ENCODE peak calls at places on chromosomes 13 and 19, in six cellular contexts. R is upper lobe of right lung, W is cardiac fibroblast, F is HFF-Myc, D is astrocyte of the cerebellum, I is psoas muscle. A is an unnamed sample.
A peak's percentile ranks its signal among the peaks of the same experiment; 100 is the strongest.

GRCh38 chr13:51832471-51833152 is 12.4 kb downstream of the TMEM272 start:
- DNase-seq in F (no peak), W (peak; percentile 62), I (peak; percentile 28), R (no peak), D (no peak), A (no peak)

GRCh38 chr13:104385409-104385808 is 1319.2 kb upstream of the SLC10A2 start:
- DNase-seq in W (peak; percentile 44), D (peak; percentile 58), F (no peak), I (no peak), R (no peak), A (no peak)

GRCh38 chr13:41765813-41766212 is 195.1 kb downstream of the VWA8 start:
- DNase-seq in W (peak; percentile 39), I (no peak), R (no peak), D (no peak), F (no peak), A (no peak)

GRCh38 chr19:38134538-38135149 is 89.4 kb downstream of the DPF1 start:
- DNase-seq in I (no peak), F (peak; percentile 17), D (no peak), W (peak; percentile 50), R (no peak), A (no peak)

GRCh38 chr19:15195381-15195964 is 5.3 kb downstream of the NOTCH3 start:
- DNase-seq in I (peak; percentile 47), F (no peak), W (peak; percentile 65), D (no peak), R (peak; percentile 86), A (peak; percentile 79)

GRCh38 chr13:25683056-25683455 is 311.3 kb downstream of the ATP8A2 start:
- DNase-seq in F (no peak), D (no peak), R (no peak), W (no peak), I (no peak), A (no peak)

GRCh38 chr19:52336117-52336811 is at the start of gene ZNF610:
- DNase-seq in I (peak; percentile 89), F (peak; percentile 12), D (peak; percentile 44), R (peak; percentile 94), W (peak; percentile 89), A (peak; percentile 93)

GRCh38 chr19:38411041-38411712 is 8.3 kb downstream of the FAM98C start:
- DNase-seq in I (no peak), W (no peak), F (no peak), D (no peak), R (no peak), A (no peak)

GRCh38 chr19:37551123-37551993 is 43.2 kb downstream of the ZNF571 start:
- DNase-seq in R (no peak), D (peak; percentile 9), W (peak; percentile 73), F (no peak), I (no peak), A (no peak)

GRCh38 chr13:71577127-71577526 is 289.9 kb downstream of the DACH1 start:
- DNase-seq in F (no peak), D (peak; percentile 27), I (no peak), W (no peak), R (no peak), A (no peak)

DNA sequence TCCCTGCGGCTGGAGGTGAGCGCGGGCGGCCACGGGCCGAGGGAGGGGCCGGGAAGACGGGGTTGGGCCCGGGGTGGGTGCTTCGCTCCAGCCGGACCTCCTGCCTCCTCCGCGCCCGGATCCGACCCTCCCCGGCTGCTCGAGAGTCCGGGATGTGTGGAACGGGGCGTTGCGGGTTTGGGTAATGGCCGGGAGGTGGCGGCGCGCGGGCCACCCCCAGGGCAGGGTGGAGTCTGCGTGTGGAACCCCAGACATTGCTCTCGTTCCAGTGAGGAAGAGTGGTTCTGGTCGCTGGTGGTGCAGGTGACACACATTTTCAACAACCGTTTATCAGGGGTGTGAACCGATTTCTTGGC is 38.8 kb downstream of the ARHGEF7 start:
- DNase-seq in D (no peak), R (no peak), F (no peak), W (no peak), I (no peak), A (no peak)
- TF ChIP-seq CTCF in D (no peak), R (peak; percentile 17), F (peak; percentile 9), W (peak; percentile 27), I (no peak), A (no peak)

DNA sequence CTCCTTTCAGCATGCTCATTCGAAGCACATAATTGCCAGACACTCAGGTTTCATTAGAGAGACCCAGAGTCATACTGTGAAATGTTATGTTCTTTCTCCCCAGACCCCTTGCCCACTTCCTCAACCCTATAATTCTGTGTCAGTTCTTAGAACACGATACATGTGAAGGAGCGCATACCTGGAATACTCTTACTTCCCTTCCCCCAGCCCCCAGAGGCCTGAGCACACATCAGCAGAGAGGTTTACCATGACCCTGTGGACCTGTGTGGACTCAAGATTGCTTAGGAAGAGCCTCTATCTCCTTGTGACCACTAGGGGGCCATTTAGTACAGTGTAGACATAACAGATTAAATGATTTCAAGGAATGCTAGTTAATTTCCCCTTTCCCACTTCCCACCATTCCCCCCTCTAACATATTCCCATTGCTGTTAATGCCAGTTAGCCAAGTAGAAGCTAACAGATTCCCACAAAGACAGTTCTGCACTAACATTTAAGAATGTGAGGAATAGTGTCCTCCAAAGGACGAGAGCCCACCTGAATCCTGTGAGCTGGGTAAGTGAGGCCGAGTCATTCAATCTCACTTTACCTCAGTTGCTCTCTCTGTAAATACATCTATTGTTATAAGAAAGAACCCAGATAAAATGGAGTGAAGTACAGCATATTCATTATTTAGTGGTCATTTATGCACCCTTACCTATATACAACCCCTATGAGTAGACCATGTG is 154.2 kb upstream of the MAB21L1 start:
- DNase-seq in D (peak; percentile 22), R (no peak), F (peak; percentile 56), I (no peak), W (peak; percentile 67), A (no peak)
- TF ChIP-seq CTCF in D (peak; percentile 82), R (peak; percentile 68), F (peak; percentile 81), I (peak; percentile 56), W (peak; percentile 83), A (peak; percentile 84)

GRCh38 chr19:14023404-14024235 is 4.3 kb upstream of the RLN3 start:
- DNase-seq in F (no peak), I (peak; percentile 34), R (peak; percentile 72), W (peak; percentile 83), D (no peak), A (no peak)
- TF ChIP-seq CTCF in F (peak; percentile 39), I (peak; percentile 28), R (peak; percentile 59), W (peak; percentile 70), D (peak; percentile 56), A (peak; percentile 74)

GRCh38 chr13:27960362-27961226 is 8.5 kb downstream of the CDX2 start:
- DNase-seq in R (peak; percentile 81), D (no peak), F (no peak), W (peak; percentile 26), I (peak; percentile 37), A (peak; percentile 77)
- TF ChIP-seq CTCF in R (peak; percentile 36), D (peak; percentile 30), F (peak; percentile 39), W (peak; percentile 16), I (peak; percentile 39), A (peak; percentile 70)

DNA sequence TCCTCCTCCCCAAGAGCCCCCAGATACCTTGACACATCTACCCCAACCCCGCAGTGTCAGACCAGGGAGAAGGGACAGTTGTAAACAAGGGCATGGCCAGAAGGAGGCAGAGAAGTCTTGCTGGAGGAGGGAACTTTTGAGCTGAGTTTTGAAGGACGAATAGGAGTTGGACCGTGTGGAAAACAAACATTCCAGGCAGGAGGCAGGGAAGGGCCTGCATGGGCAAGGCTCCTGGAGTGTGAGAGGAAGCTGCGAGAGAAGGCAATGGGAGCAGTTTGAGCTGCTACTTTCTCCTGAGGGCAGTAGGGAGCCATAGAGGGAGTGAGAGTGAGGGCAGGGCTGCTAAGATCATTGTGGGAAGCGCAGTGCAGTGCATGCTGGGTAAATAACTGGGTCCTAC is 23.3 kb downstream of the IL12RB1 start:
- DNase-seq in D (no peak), R (no peak), I (no peak), W (no peak), F (no peak), A (no peak)
- TF ChIP-seq CTCF in D (no peak), R (no peak), I (no peak), W (no peak), F (peak; percentile 6), A (peak; percentile 62)

DNA sequence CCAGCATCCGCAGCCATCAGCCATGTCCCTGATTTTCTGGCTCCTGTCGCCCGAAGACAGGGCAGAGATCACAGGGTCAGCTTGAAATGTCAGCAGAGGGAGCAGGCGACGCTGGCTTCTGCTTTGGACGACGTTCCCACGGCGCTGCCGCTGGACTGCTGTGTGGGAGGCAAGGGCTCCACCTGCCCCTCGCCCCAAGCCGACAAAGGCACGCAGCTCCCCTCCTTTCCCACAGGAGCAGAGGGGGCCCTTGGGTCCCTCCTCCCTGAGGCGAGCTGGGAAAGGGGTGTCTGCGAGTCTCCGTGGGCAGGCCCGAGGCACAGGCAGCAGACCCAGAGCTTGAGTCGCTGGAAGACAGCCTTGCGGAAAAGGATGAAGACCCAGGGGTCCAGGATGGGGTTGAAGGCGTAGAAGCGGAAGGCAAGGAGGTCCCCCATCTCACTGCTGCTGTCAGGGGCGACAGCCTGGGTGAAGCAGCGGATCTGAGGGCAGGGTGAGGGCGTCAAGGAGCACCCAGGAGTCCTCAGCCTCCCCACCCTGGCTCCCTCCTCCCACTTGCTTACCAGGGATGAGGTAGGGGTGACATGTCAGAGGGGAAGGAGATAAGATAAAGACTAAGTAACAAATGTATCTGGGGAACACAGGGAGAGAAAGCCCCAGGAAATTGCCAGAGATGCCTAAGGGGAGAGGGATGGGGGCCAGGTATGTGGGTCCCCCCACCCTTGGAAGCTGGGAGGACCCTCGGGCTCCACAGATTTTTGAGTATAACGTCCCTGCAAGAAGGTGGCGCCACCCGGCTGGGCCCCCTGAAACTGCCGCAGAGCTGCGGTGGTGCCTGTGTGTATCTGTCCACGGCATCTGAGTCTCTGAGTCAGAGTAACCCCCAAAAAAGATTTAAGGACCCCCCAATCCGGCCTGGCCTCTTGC is 3.4 kb downstream of the PTGIR start:
- DNase-seq in R (no peak), F (no peak), W (no peak), D (no peak), I (no peak), A (no peak)
- TF ChIP-seq CTCF in R (peak; percentile 9), F (peak; percentile 8), W (no peak), D (peak; percentile 18), I (no peak), A (peak; percentile 25)

DNA sequence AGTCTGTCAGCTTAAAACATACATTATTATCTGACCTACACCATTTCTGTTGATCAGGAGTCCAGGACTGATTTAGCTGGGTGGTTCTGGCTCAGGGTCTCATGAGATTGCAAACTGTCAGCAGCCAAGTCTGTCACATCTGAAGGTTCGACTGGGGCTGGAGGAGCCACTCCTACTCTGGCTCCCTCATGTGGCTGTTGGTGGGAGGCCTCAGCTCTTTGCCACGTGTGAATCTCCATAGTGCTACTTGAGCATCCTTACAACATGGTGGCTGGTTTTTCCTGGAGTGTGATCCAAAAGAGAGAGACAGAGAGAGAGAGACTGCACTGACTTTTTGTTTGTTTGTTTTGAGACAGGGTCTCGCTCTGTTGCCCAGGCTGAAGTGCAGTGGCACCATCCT is 63.6 kb upstream of the NFIC start:
- DNase-seq in D (no peak), W (no peak), I (no peak), F (no peak), R (no peak), A (no peak)
- TF ChIP-seq CTCF in D (no peak), W (no peak), I (no peak), F (peak; percentile 15), R (no peak), A (no peak)

DNA sequence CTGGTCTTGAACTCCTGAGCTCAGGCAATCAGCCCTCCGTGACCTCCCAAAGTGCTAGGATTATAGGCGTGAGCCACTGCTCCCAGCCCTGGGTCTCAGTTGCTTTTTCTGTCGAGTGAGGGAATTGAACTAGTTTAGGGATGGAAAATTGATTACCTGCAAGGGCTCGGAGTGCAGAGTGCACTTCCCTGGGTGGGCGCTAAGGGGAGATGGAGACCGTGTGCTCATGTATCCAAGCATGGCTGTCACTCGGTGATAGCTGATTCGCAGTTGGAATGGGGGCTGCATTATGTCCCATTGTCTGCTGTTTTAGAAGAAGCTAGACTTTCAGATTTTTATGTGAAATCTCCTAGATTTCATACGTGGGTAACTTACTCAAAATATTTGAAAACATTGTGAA is 139.9 kb upstream of the RFC3 start:
- DNase-seq in F (no peak), I (no peak), R (no peak), W (no peak), D (no peak), A (no peak)
- TF ChIP-seq CTCF in F (no peak), I (no peak), R (no peak), W (no peak), D (no peak), A (no peak)

A was measured in type B pancreatic cell.